ENCODE peak calls at places on chromosomes 2 and 18, in seven cellular contexts. Y, P, E, U, B, A and Q are unnamed samples.

GRCh38 chr2:219576505-219577388 is 4.6 kb downstream of the INHA start:
- DNase-seq in U (no peak), E (no peak), Y (no peak), P (no peak), B (no peak), A (no peak), Q (no peak)

GRCh38 chr18:27428120-27428519 is 243.0 kb upstream of the CHST9 start:
- DNase-seq in U (no peak), A (no peak), P (no peak), Y (no peak), E (no peak), B (no peak), Q (no peak)

GRCh38 chr2:55989405-55989804 is 65.8 kb upstream of the EFEMP1 start:
- DNase-seq in A (no peak), P (no peak), B (no peak), Y (no peak), U (no peak), E (no peak), Q (no peak)

GRCh38 chr2:138032334-138032733 is 68.1 kb downstream of the HNMT start:
- DNase-seq in E (no peak), P (no peak), Y (no peak), U (no peak), A (no peak), B (no peak), Q (no peak)

GRCh38 chr2:64260817-64261216 is 116.6 kb upstream of the PELI1 start:
- DNase-seq in Y (peak), U (no peak), E (peak), A (no peak), B (no peak), P (no peak), Q (peak)

GRCh38 chr2:231356474-231356849 is 39.0 kb upstream of the B3GNT7 start:
- DNase-seq in B (no peak), U (no peak), Y (peak), A (no peak), P (no peak), E (no peak), Q (peak)

GRCh38 chr2:160976797-160977196 is 183.4 kb upstream of the TANK start:
- DNase-seq in A (no peak), Y (no peak), U (no peak), B (no peak), P (no peak), E (no peak), Q (no peak)

GRCh38 chr2:55051026-55051866 is 995 bp upstream of the RTN4 start:
- DNase-seq in P (peak), B (peak), A (peak), E (peak), U (peak), Y (peak), Q (peak)

GRCh38 chr18:23037646-23038045 is 97.6 kb upstream of the CABLES1 start:
- DNase-seq in P (no peak), B (no peak), U (no peak), A (no peak), E (no peak), Y (no peak), Q (no peak)

GRCh38 chr2:45497355-45497754 is 113.7 kb downstream of the SRBD1 start:
- DNase-seq in B (no peak), E (peak), A (peak), P (no peak), U (peak), Y (no peak), Q (peak)

GRCh38 chr2:43082111-43082877 is 144.1 kb downstream of the ZFP36L2 start:
- DNase-seq in B (no peak), E (no peak), P (peak), U (peak), A (no peak), Y (no peak), Q (peak)

GRCh38 chr2:218370410-218371063 is 11.5 kb upstream of the SLC11A1 start:
- DNase-seq in P (peak), U (peak), Y (peak), E (no peak), A (no peak), B (no peak), Q (peak)

GRCh38 chr2:16154501-16155280 is 214.3 kb downstream of the MYCN start:
- DNase-seq in E (no peak), A (no peak), Y (no peak), U (no peak), P (no peak), B (no peak), Q (no peak)

GRCh38 chr2:128736046-128736688 is 417.5 kb upstream of the HS6ST1 start:
- DNase-seq in A (no peak), P (no peak), E (no peak), U (no peak), B (no peak), Y (no peak), Q (no peak)

GRCh38 chr2:106193491-106193976 is 567 bp downstream of the UXS1 start:
- DNase-seq in E (peak), Y (no peak), A (no peak), P (no peak), U (no peak), B (no peak), Q (no peak)

GRCh38 chr2:218024336-218024735 is 21.5 kb upstream of the TNS1 start:
- DNase-seq in E (no peak), B (no peak), P (no peak), U (no peak), A (no peak), Y (peak), Q (no peak)

GRCh38 chr18:68995675-68996074 is 197.8 kb downstream of the CCDC102B start:
- DNase-seq in P (no peak), Y (no peak), B (no peak), E (no peak), A (no peak), U (no peak), Q (no peak)

GRCh38 chr2:133422946-133423345 is 145.3 kb downstream of the NCKAP5 start:
- DNase-seq in B (no peak), P (peak), E (no peak), Y (no peak), U (peak), A (peak), Q (peak)

GRCh38 chr2:133420748-133421147 is 147.5 kb downstream of the NCKAP5 start:
- DNase-seq in P (no peak), A (no peak), Y (no peak), E (no peak), B (no peak), U (no peak), Q (no peak)

GRCh38 chr2:133424876-133425275 is 143.4 kb downstream of the NCKAP5 start:
- DNase-seq in Y (no peak), E (no peak), U (no peak), P (no peak), B (no peak), A (no peak), Q (no peak)

GRCh38 chr2:133418671-133419070 is 149.6 kb downstream of the NCKAP5 start:
- DNase-seq in P (no peak), Y (no peak), A (no peak), U (peak), E (no peak), B (no peak), Q (no peak)

GRCh38 chr2:133421516-133422324 is 146.5 kb downstream of the NCKAP5 start:
- DNase-seq in P (no peak), E (peak), A (no peak), Y (no peak), U (no peak), B (no peak), Q (peak)
- H3K4me3 ChIP-seq in P (no peak), E (no peak), A (no peak), Y (no peak), U (no peak), B (no peak), Q (no peak)

GRCh38 chr18:48057018-48057417 is 126.6 kb upstream of the SMAD2 start:
- DNase-seq in Y (no peak), A (no peak), E (no peak), P (no peak), U (no peak), B (no peak), Q (no peak)
- TF ChIP-seq CTCF in Y (no peak), A (no peak), E (no peak), P (no peak), U (no peak), B (no peak), Q (no peak)

DNA sequence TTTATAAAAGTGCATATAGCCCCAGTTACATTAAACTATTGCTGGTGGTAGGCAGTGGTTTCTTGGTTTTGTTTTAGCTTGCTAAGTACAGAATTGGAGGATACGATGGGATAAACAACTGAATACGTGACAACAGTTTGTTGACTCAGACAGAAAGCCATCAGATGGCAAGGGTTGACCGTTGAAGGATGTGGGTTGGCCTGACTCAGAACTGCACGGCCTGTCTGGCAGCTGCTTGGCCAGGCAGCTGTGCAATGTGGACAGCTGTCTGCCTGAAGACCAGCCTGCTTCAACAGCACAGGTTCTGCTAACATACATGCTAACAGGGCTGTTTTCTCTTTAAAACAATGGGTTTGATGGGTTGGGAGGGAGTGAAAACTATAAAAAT is 46.6 kb downstream of the PRKRA start:
- DNase-seq in U (peak), E (peak), A (no peak), P (peak), Y (no peak), B (no peak), Q (peak)
- H3K4me3 ChIP-seq in U (no peak), E (peak), A (no peak), P (no peak), Y (no peak), B (no peak), Q (no peak)

GRCh38 chr2:118375907-118376306 is 287.6 kb downstream of the INSIG2 start:
- DNase-seq in B (no peak), Y (no peak), P (no peak), E (no peak), U (no peak), A (no peak), Q (no peak)

GRCh38 chr2:118372876-118373597 is 284.8 kb downstream of the INSIG2 start:
- DNase-seq in U (no peak), Y (no peak), B (no peak), A (no peak), P (no peak), E (no peak), Q (no peak)

GRCh38 chr2:118374974-118375745 is 286.9 kb downstream of the INSIG2 start:
- DNase-seq in Y (no peak), A (no peak), B (no peak), P (no peak), E (no peak), U (no peak), Q (no peak)

GRCh38 chr2:118371500-118371899 is 283.2 kb downstream of the INSIG2 start:
- DNase-seq in B (no peak), U (peak), Y (no peak), P (peak), A (no peak), E (peak), Q (peak)
- TF ChIP-seq CTCF in B (no peak), U (peak), Y (no peak), P (peak), A (peak), E (peak), Q (peak)

DNA sequence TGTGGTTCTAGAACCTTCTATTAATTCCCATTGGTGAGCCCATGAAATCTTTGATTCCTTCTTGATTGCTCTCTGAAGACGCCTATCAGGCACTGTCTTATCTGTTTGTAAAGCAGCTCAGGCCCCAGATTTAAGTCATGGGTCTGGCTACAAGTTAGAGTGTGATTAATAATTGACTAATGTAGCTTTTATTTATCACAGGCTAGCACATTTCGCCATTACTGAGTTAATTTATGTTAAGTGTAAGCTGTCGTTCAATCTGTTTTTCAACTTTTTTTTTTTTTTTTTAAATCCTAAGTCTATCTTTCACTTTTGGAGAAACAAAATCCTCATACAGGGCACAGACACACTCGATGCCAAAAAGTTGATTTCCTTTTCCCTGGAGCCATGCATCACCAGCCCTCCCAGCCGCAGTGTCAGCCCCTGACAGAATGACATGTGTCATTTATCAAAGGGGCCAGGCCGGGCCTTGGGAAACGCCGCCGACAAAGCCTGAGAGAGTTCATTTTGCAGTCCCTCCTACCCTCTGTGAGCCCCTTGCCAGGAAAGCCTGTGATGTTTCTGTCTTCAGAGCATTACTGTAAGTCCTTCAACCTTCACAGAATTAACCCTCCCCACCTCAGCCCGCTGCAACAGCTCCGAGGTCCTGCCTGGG is 15.8 kb downstream of the TSHZ1 start:
- DNase-seq in U (peak), B (no peak), Y (no peak), P (no peak), A (no peak), E (no peak), Q (peak)
- H3K4me3 ChIP-seq in U (peak), B (peak), Y (no peak), P (no peak), A (peak), E (no peak), Q (peak)

DNA sequence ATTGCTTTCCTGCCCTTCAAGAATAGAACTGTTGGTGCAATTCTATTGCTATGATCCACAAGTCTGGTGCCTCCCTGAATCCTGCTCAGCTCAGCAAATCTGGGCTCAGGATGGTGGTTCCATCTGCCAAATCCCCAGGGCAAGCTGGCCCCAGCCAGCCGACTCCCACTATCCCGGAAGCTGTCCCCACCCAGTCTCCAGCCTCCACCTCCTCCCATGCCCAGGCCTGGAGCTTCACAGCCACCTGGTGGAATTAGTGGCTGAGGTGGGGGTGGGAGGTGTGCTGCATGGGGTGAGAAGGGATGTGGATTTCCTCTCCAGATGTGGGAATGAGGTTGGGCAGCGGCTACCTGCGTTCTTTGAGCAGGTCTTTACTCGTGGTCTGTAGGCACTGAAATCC is 119.3 kb upstream of the SMAD2 start:
- DNase-seq in E (no peak), Y (no peak), P (no peak), B (no peak), U (no peak), A (no peak), Q (no peak)
- TF ChIP-seq CTCF in E (no peak), Y (no peak), P (no peak), B (no peak), U (no peak), A (no peak), Q (no peak)

GRCh38 chr2:21043744-21044532 is at the start of gene APOB:
- DNase-seq in U (no peak), Y (peak), P (no peak), B (no peak), A (no peak), E (no peak), Q (no peak)
- H3K4me3 ChIP-seq in U (no peak), Y (peak), P (no peak), B (peak), A (no peak), E (no peak), Q (no peak)